ENCODE peak calls at places on chromosomes 11 and 22, in eight cellular contexts. R is neural progenitor cell; K is foreskin fibroblast; L is activated CD8-positive, alpha-beta memory T cell treated with anti-CD3 and anti-CD28 coated beads, Interleukin-2, amount 50 U/mL, for 48 hours; V is coronary artery; H is EH; I is effector CD4-positive, alpha-beta T cell; J is stimulated activated CD4-positive, alpha-beta T cell treated with anti-CD3 and anti-CD28 coated beads, TNF-alpha, amount 100 ng/mL, for 48 hours. S is an unnamed sample.
A peak's percentile ranks its signal among the peaks of the same experiment; 100 is the strongest.

GRCh38 chr11:58801974-58802545 is 42.4 kb downstream of the GLYATL2 start:
- DNase-seq in V (no peak), I (no peak), L (no peak), R (no peak), H (no peak), K (no peak), J (no peak), S (no peak)

GRCh38 chr11:30358569-30358968 is 35.7 kb downstream of the ARL14EP start:
- DNase-seq in R (no peak), K (no peak), H (no peak), L (no peak), V (no peak), J (no peak), I (no peak), S (no peak)

GRCh38 chr11:56659755-56660154 is 3.7 kb upstream of the OR5AR1 start:
- DNase-seq in K (no peak), H (no peak), J (no peak), R (peak; percentile 82), I (no peak), V (no peak), L (no peak), S (no peak)

GRCh38 chr22:30196867-30197336 is 49.7 kb downstream of the LIF start:
- DNase-seq in K (no peak), J (no peak), I (no peak), L (peak; percentile 52), H (no peak), R (no peak), V (no peak), S (no peak)

GRCh38 chr22:45793161-45793560 is 121.5 kb downstream of the ATXN10 start:
- DNase-seq in I (no peak), L (no peak), R (no peak), J (no peak), V (no peak), K (no peak), H (no peak), S (no peak)

GRCh38 chr11:60777572-60777971 is 7.6 kb upstream of the MS4A10 start:
- DNase-seq in L (no peak), R (no peak), J (no peak), H (peak; percentile 94), K (peak; percentile 89), I (no peak), V (no peak), S (no peak)

GRCh38 chr22:26482171-26482570 is 1.4 kb downstream of the HPS4 start:
- DNase-seq in H (no peak), I (no peak), V (no peak), K (no peak), L (no peak), R (no peak), J (no peak), S (no peak)

GRCh38 chr11:57456960-57457642 is 3.2 kb upstream of the RTN4RL2 start:
- DNase-seq in I (peak; percentile 69), H (peak; percentile 83), L (peak; percentile 89), V (peak; percentile 92), J (peak; percentile 31), K (peak; percentile 93), R (peak; percentile 93), S (peak; percentile 76)

GRCh38 chr11:34972892-34973291 is 56.5 kb downstream of the PDHX start:
- DNase-seq in R (no peak), K (peak; percentile 43), V (no peak), H (peak; percentile 87), I (no peak), L (no peak), J (no peak), S (no peak)

GRCh38 chr22:49906071-49906798 is 12.0 kb downstream of the ALG12 start:
- DNase-seq in R (no peak), V (no peak), I (no peak), J (no peak), K (no peak), L (no peak), H (no peak), S (no peak)

GRCh38 chr11:17740649-17741235 is 6.2 kb downstream of the KCNC1 start:
- DNase-seq in H (no peak), L (no peak), V (no peak), R (no peak), K (no peak), I (no peak), J (no peak), S (no peak)

GRCh38 chr11:26228778-26229177 is 103.2 kb upstream of the ANO3 start:
- DNase-seq in H (peak; percentile 20), L (no peak), J (no peak), R (no peak), K (peak; percentile 60), I (no peak), V (no peak), S (no peak)